ENCODE peak calls at places on chromosomes 2 and 18, in nine cellular contexts. G, K, P, Z, F, S, Q, E and U are unnamed samples.

GRCh38 chr2:1990724-1991123 is 246.4 kb upstream of the PXDN start:
- DNase-seq in G (no peak), K (peak), P (no peak), Z (no peak), F (no peak), S (peak), Q (no peak), E (peak), U (peak)

GRCh38 chr18:49742563-49743295 is 70.6 kb downstream of the ACAA2 start:
- DNase-seq in G (no peak), K (no peak), P (no peak), Z (no peak), F (no peak), S (no peak), Q (no peak), E (no peak), U (no peak)

GRCh38 chr2:208097313-208097712 is 27.0 kb downstream of the CRYGD start:
- DNase-seq in G (no peak), K (no peak), P (no peak), Z (no peak), F (no peak), S (no peak), Q (no peak), E (no peak), U (no peak)

GRCh38 chr18:34648269-34648668 is 61.8 kb upstream of the DTNA start:
- DNase-seq in G (no peak), K (no peak), P (no peak), Z (no peak), F (no peak), S (no peak), Q (no peak), E (no peak), U (no peak)

GRCh38 chr18:8106603-8107002 is 502.6 kb upstream of the RAB12 start:
- DNase-seq in G (no peak), K (no peak), P (no peak), Z (no peak), F (no peak), S (peak), Q (no peak), E (no peak), U (no peak)

GRCh38 chr2:70496819-70497218 is 56.8 kb downstream of the TGFA start:
- DNase-seq in G (peak), K (peak), P (no peak), Z (no peak), F (no peak), S (peak), Q (peak), E (no peak), U (no peak)

GRCh38 chr2:159712929-159713575 is 746 bp downstream of the MARCHF7 start:
- DNase-seq in G (no peak), K (peak), P (no peak), Z (no peak), F (no peak), S (no peak), Q (no peak), E (no peak), U (no peak)

GRCh38 chr2:8594731-8595427 is 87.0 kb upstream of the ID2 start:
- DNase-seq in G (no peak), K (peak), P (no peak), Z (no peak), F (no peak), S (no peak), Q (no peak), E (no peak), U (no peak)

GRCh38 chr2:161796192-161796591 is 172.0 kb downstream of the SLC4A10 start:
- DNase-seq in G (peak), K (no peak), P (peak), Z (no peak), F (no peak), S (peak), Q (peak), E (no peak), U (peak)

GRCh38 chr2:19488009-19488691 is 129.7 kb upstream of the OSR1 start:
- DNase-seq in G (no peak), K (peak), P (peak), Z (peak), F (no peak), S (peak), Q (peak), E (no peak), U (no peak)

GRCh38 chr2:146131785-146132184 is 1611.9 kb upstream of the ZEB2 start:
- DNase-seq in G (no peak), K (no peak), P (no peak), Z (no peak), F (no peak), S (no peak), Q (no peak), E (no peak), U (no peak)

GRCh38 chr18:52286675-52287074 is 53.3 kb upstream of the DCC start:
- DNase-seq in G (no peak), K (no peak), P (no peak), Z (no peak), F (no peak), S (no peak), Q (no peak), E (no peak), U (no peak)

GRCh38 chr2:146701183-146701582 is 1143.6 kb upstream of the ACVR2A start:
- DNase-seq in G (no peak), K (peak), P (no peak), Z (no peak), F (no peak), S (no peak), Q (no peak), E (no peak), U (no peak)

GRCh38 chr18:24021505-24021904 is 7.0 kb downstream of the TTC39C start:
- DNase-seq in G (no peak), K (no peak), P (no peak), Z (no peak), F (no peak), S (no peak), Q (no peak), E (no peak), U (no peak)

GRCh38 chr2:235287369-235287722 is 206.5 kb upstream of the AGAP1 start:
- DNase-seq in G (no peak), K (no peak), P (no peak), Z (no peak), F (no peak), S (no peak), Q (no peak), E (no peak), U (no peak)

GRCh38 chr2:178756843-178757242 is 50.4 kb downstream of the TTN start:
- DNase-seq in G (no peak), K (peak), P (no peak), Z (peak), F (no peak), S (no peak), Q (peak), E (no peak), U (no peak)

GRCh38 chr2:169776483-169776802 is 22.2 kb upstream of the SSB start:
- DNase-seq in G (no peak), K (no peak), P (no peak), Z (no peak), F (no peak), S (peak), Q (no peak), E (no peak), U (no peak)

GRCh38 chr2:10004836-10005235 is 38.5 kb upstream of the KLF11 start:
- DNase-seq in G (no peak), K (no peak), P (no peak), Z (no peak), F (no peak), S (no peak), Q (no peak), E (no peak), U (no peak)

GRCh38 chr2:46550686-46551404 is 71.5 kb downstream of the TMEM247 start:
- DNase-seq in G (no peak), K (no peak), P (no peak), Z (no peak), F (no peak), S (no peak), Q (no peak), E (no peak), U (no peak)

GRCh38 chr2:14445670-14446069 is 186.8 kb upstream of the LRATD1 start:
- DNase-seq in G (no peak), K (no peak), P (no peak), Z (no peak), F (no peak), S (no peak), Q (no peak), E (no peak), U (no peak)

GRCh38 chr2:33216508-33217182 is 259.8 kb upstream of the RASGRP3 start:
- DNase-seq in G (peak), K (peak), P (no peak), Z (no peak), F (no peak), S (no peak), Q (no peak), E (no peak), U (peak)

GRCh38 chr18:76494541-76495403 is at the start of gene ZNF516:
- DNase-seq in G (peak), K (peak), P (no peak), Z (no peak), F (peak), S (no peak), Q (no peak), E (no peak), U (peak)